ENCODE peak calls at places on chromosome 15, in nine cellular contexts. C, S, X, W, Y, G, J, P and D are unnamed samples.

GRCh38 chr15:86082619-86083377 is 3.1 kb downstream of the AGBL1 start:
- DNase-seq in S (no peak), G (no peak), J (no peak), C (no peak), W (no peak), Y (no peak), P (no peak), X (no peak), D (no peak)

GRCh38 chr15:75656331-75656730 is 8.6 kb downstream of the SNX33 start:
- DNase-seq in C (no peak), P (no peak), S (no peak), G (no peak), Y (no peak), J (no peak), X (no peak), W (no peak), D (no peak)

GRCh38 chr15:80679167-80679804 is 15.8 kb upstream of the ABHD17C start:
- DNase-seq in X (no peak), W (no peak), P (no peak), C (no peak), G (no peak), S (no peak), J (peak; percentile 27), Y (no peak), D (no peak)

GRCh38 chr15:63912061-63912615 is 78.4 kb upstream of the HERC1 start:
- DNase-seq in Y (no peak), J (no peak), P (no peak), C (no peak), G (no peak), S (no peak), W (no peak), X (no peak), D (no peak)

GRCh38 chr15:27059610-27060202 is 88.7 kb downstream of the GABRG3 start:
- DNase-seq in Y (peak; percentile 61), W (no peak), G (peak; percentile 42), X (no peak), C (no peak), S (peak; percentile 64), P (peak; percentile 11), J (no peak), D (peak; percentile 16)

GRCh38 chr15:28935316-28935715 is 49.5 kb downstream of the APBA2 start:
- DNase-seq in G (no peak), P (no peak), W (no peak), C (no peak), J (no peak), S (peak; percentile 51), Y (peak; percentile 72), X (no peak), D (no peak)

GRCh38 chr15:67879440-67880129 is 39.7 kb upstream of the RNU6-1 start:
- DNase-seq in C (no peak), X (no peak), J (no peak), S (no peak), W (no peak), Y (no peak), P (no peak), G (no peak), D (no peak)

GRCh38 chr15:85748176-85748575 is 46.5 kb downstream of the KLHL25 start:
- DNase-seq in J (peak; percentile 14), Y (no peak), S (no peak), P (no peak), W (no peak), X (no peak), C (no peak), G (peak; percentile 8), D (no peak)

GRCh38 chr15:96365781-96366525 is 35.5 kb downstream of the NR2F2 start:
- DNase-seq in J (no peak), G (no peak), P (no peak), W (no peak), S (peak; percentile 59), C (no peak), Y (no peak), X (no peak), D (no peak)

GRCh38 chr15:40081691-40082194 is 26.9 kb downstream of the BMF start:
- DNase-seq in W (no peak), P (peak; percentile 75), C (peak; percentile 70), X (no peak), S (peak; percentile 54), Y (no peak), J (peak; percentile 78), G (peak; percentile 76), D (no peak)

GRCh38 chr15:75849167-75849566 is 5.9 kb downstream of the UBE2Q2 start:
- DNase-seq in X (no peak), W (no peak), J (no peak), G (no peak), C (no peak), P (no peak), Y (no peak), S (no peak), D (no peak)

GRCh38 chr15:63240136-63240535 is 37.3 kb upstream of the APH1B start:
- DNase-seq in G (no peak), C (no peak), J (no peak), X (no peak), P (no peak), W (no peak), Y (no peak), S (no peak), D (no peak)

GRCh38 chr15:27955087-27955486 is 144.0 kb downstream of the OCA2 start:
- DNase-seq in P (no peak), J (no peak), X (no peak), S (no peak), C (no peak), Y (no peak), G (no peak), W (no peak), D (no peak)

GRCh38 chr15:74573987-74574386 is 33.0 kb downstream of the ARID3B start:
- DNase-seq in X (no peak), C (no peak), P (peak; percentile 56), S (no peak), Y (no peak), W (no peak), G (no peak), J (no peak), D (no peak)

GRCh38 chr15:64842099-64842940 is 605 bp downstream of the PLEKHO2 start:
- DNase-seq in X (no peak), W (no peak), G (no peak), P (peak; percentile 24), J (no peak), C (no peak), Y (no peak), S (peak; percentile 22), D (no peak)

GRCh38 chr15:78461171-78461881 is 23.3 kb downstream of the IREB2 start:
- DNase-seq in G (no peak), J (no peak), S (no peak), Y (no peak), P (no peak), W (no peak), C (no peak), X (no peak), D (no peak)

GRCh38 chr15:42456539-42456938 is 34.4 kb downstream of the ZNF106 start:
- DNase-seq in J (no peak), G (no peak), W (no peak), P (no peak), X (no peak), Y (no peak), C (no peak), S (no peak), D (no peak)

GRCh38 chr15:99467861-99468460 is 97.8 kb upstream of the MEF2A start:
- DNase-seq in C (no peak), P (peak; percentile 31), G (no peak), S (no peak), X (no peak), W (no peak), J (no peak), Y (no peak), D (no peak)

GRCh38 chr15:91559066-91559465 is 294.4 kb upstream of the SLCO3A1 start:
- DNase-seq in W (no peak), S (no peak), C (no peak), G (no peak), X (no peak), J (no peak), P (no peak), Y (no peak), D (no peak)

GRCh38 chr15:33278816-33279612 is 31.8 kb upstream of the RYR3 start:
- DNase-seq in W (no peak), X (peak; percentile 52), S (no peak), G (no peak), J (no peak), P (peak; percentile 84), Y (no peak), C (no peak), D (peak; percentile 86)
- TF ChIP-seq CTCF in W (peak; percentile 11), X (peak; percentile 27), S (no peak), G (no peak), J (no peak), P (peak; percentile 7), Y (no peak), C (no peak), D (peak; percentile 27)

DNA sequence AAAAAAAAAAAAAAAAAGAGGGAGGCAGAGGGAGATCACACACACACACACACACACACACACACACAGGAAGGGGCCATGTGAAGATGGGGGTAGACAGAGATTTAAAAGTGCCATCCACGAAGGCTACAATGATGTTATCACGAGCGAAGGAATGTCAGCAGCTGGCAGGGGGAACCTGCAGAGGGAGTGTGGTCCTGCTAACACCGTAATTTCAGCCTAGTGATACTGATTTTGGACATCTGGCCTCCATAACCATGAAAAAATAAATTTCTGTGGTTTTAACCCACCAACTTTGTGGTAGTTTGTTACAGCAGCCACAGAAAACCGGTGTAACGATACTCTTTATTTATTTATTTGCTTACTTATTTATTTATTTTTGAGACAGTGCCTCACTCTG is 76.0 kb downstream of the TMCO5A start:
- DNase-seq in P (no peak), S (no peak), Y (no peak), C (no peak), J (no peak), G (no peak), X (no peak), W (no peak), D (no peak)
- TF ChIP-seq CTCF in P (no peak), S (no peak), Y (no peak), C (no peak), J (no peak), G (no peak), X (peak; percentile 48), W (no peak), D (no peak)

GRCh38 chr15:97893988-97894387 is 66.5 kb upstream of the ARRDC4 start:
- DNase-seq in S (no peak), Y (no peak), X (no peak), G (no peak), J (no peak), W (no peak), C (no peak), P (no peak), D (no peak)
- TF ChIP-seq CTCF in S (no peak), Y (no peak), X (no peak), G (no peak), J (no peak), W (no peak), C (no peak), P (no peak), D (no peak)

GRCh38 chr15:53910852-53911251 is 67.4 kb upstream of the UNC13C start:
- DNase-seq in S (no peak), P (no peak), J (no peak), X (no peak), G (no peak), C (peak; percentile 51), W (no peak), Y (no peak), D (no peak)

GRCh38 chr15:53910236-53910849 is 67.9 kb upstream of the UNC13C start:
- DNase-seq in P (no peak), S (no peak), G (peak; percentile 68), Y (no peak), C (no peak), W (no peak), X (no peak), J (peak; percentile 70), D (peak; percentile 18)
- TF ChIP-seq CTCF in P (no peak), S (no peak), G (no peak), Y (no peak), C (no peak), W (no peak), X (no peak), J (no peak), D (no peak)

GRCh38 chr15:89776274-89777072 is at the start of gene MESP2:
- DNase-seq in S (peak; percentile 91), P (peak; percentile 65), C (peak; percentile 88), J (no peak), G (peak; percentile 89), Y (peak; percentile 86), X (no peak), W (no peak), D (no peak)
- TF ChIP-seq CTCF in S (peak; percentile 53), P (peak; percentile 37), C (peak; percentile 25), J (peak; percentile 55), G (peak; percentile 44), Y (peak; percentile 62), X (peak; percentile 54), W (peak; percentile 43), D (peak; percentile 20)